ENCODE peak calls at places on chromosome 11, in ten cellular contexts. N, U, Q, M, J, P, W, X, L and A are unnamed samples.

GRCh38 chr11:68714047-68714856 is 29.9 kb downstream of the GAL start:
- DNase-seq in N (no peak), U (no peak), Q (no peak), M (no peak), J (no peak), P (no peak), W (no peak), X (no peak), L (no peak), A (no peak)

GRCh38 chr11:35622070-35622469 is 3.8 kb downstream of the FJX1 start:
- DNase-seq in N (no peak), U (no peak), Q (no peak), M (peak), J (no peak), P (peak), W (no peak), X (no peak), L (peak), A (no peak)

GRCh38 chr11:72280726-72281315 is 36.8 kb upstream of the PHOX2A start:
- DNase-seq in N (no peak), U (peak), Q (no peak), M (no peak), J (no peak), P (no peak), W (no peak), X (no peak), L (no peak), A (no peak)

GRCh38 chr11:121550247-121551132 is 97.7 kb upstream of the SORL1-AS1 start:
- DNase-seq in N (no peak), U (no peak), Q (no peak), M (no peak), J (no peak), P (no peak), W (no peak), X (no peak), L (no peak), A (no peak)

GRCh38 chr11:95450547-95451123 is 219.6 kb upstream of the SESN3 start:
- DNase-seq in N (no peak), U (no peak), Q (no peak), M (no peak), J (no peak), P (peak), W (no peak), X (no peak), L (peak), A (no peak)

GRCh38 chr11:11312738-11313137 is 40.3 kb downstream of the CSNK2A3 start:
- DNase-seq in N (no peak), U (no peak), Q (no peak), M (peak), J (no peak), P (no peak), W (no peak), X (no peak), L (no peak), A (no peak)

GRCh38 chr11:278001-278951 is at the start of gene NLRP6:
- DNase-seq in N (no peak), U (no peak), Q (no peak), M (no peak), J (no peak), P (no peak), W (no peak), X (peak), L (no peak), A (no peak)

GRCh38 chr11:119340335-119341221 is at the start of gene C1QTNF5:
- DNase-seq in N (peak), U (peak), Q (peak), M (peak), J (no peak), P (peak), W (peak), X (peak), L (peak), A (no peak)

GRCh38 chr11:57901756-57902155 is 121.9 kb upstream of the OR9Q1 start:
- DNase-seq in N (no peak), U (no peak), Q (no peak), M (no peak), J (no peak), P (no peak), W (peak), X (no peak), L (no peak), A (no peak)

GRCh38 chr11:32932196-32932595 is 39.6 kb downstream of the QSER1 start:
- DNase-seq in N (no peak), U (no peak), Q (no peak), M (no peak), J (no peak), P (no peak), W (no peak), X (no peak), L (no peak), A (no peak)

GRCh38 chr11:72736452-72737069 is 15.6 kb downstream of the ARAP1 start:
- DNase-seq in N (peak), U (peak), Q (no peak), M (no peak), J (peak), P (no peak), W (no peak), X (peak), L (peak), A (peak)

GRCh38 chr11:1482581-1483444 is 3.8 kb downstream of the MOB2 start:
- DNase-seq in N (peak), U (no peak), Q (peak), M (peak), J (no peak), P (no peak), W (no peak), X (no peak), L (no peak), A (no peak)

GRCh38 chr11:61797263-61797944 is 4.7 kb downstream of the FEN1 start:
- DNase-seq in N (no peak), U (peak), Q (peak), M (peak), J (no peak), P (peak), W (peak), X (peak), L (peak), A (peak)

GRCh38 chr11:118618991-118619375 is 11.6 kb downstream of the PHLDB1 start:
- DNase-seq in N (peak), U (peak), Q (peak), M (no peak), J (no peak), P (peak), W (peak), X (no peak), L (peak), A (no peak)

GRCh38 chr11:66548041-66548440 is 1.3 kb downstream of the ACTN3 start:
- DNase-seq in N (no peak), U (no peak), Q (no peak), M (no peak), J (no peak), P (no peak), W (no peak), X (no peak), L (no peak), A (no peak)

GRCh38 chr11:31442086-31442485 is 67.3 kb downstream of the IMMP1L start:
- DNase-seq in N (no peak), U (no peak), Q (no peak), M (peak), J (no peak), P (no peak), W (no peak), X (no peak), L (no peak), A (no peak)

DNA sequence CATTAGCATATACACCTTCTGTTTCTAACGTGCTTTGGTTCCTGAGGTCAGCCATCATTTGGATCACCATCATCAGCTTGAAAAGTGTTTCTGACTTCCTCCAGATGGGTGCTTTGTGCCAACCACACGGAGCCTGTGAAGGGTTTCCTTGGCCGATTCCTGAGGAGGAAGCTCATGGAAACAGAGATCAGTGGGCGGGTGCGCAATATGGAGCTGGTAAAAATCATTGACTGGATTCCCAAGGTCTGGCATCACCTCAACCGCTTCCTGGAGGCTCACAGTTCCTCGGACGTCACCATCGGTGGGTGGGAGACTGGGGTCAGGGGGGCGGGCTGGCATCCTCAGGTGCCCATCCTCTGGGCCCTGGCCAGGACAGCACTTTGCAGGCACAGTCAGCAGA is 54.8 kb downstream of the DBX1 start:
- DNase-seq in N (no peak), U (no peak), Q (no peak), M (no peak), J (no peak), P (no peak), W (no peak), X (no peak), L (no peak), A (no peak)
- H3K4me3 ChIP-seq in N (no peak), U (no peak), Q (no peak), M (no peak), J (no peak), P (no peak), W (no peak), X (no peak), L (no peak), A (no peak)

DNA sequence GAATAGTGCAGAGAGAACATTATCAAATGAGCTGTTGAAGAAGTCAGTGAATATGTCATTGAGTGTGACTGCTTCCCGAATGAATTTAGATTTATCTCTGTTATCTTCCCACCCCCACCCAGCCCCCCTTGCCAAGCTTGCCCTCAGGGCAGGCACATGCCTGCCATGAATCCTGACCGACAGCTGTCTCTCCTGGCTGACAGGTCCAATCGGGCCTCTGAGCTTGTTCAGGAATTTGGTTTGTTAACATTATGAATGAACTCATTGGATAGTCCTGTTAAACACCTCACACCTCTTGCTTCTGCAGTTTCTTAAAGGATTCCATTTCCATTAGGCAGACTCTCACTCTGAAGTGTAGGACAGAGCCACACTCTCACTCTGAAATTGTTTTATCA is 357.7 kb downstream of the INSC start:
- DNase-seq in N (no peak), U (no peak), Q (no peak), M (peak), J (no peak), P (no peak), W (no peak), X (no peak), L (no peak), A (no peak)
- H3K4me3 ChIP-seq in N (no peak), U (no peak), Q (no peak), M (no peak), J (no peak), P (no peak), W (no peak), X (no peak), L (no peak), A (no peak)

GRCh38 chr11:38491986-38492385 is 1894.0 kb upstream of the RAG2 start:
- DNase-seq in N (no peak), U (no peak), Q (no peak), M (no peak), J (no peak), P (no peak), W (no peak), X (no peak), L (no peak), A (no peak)
- H3K4me3 ChIP-seq in N (no peak), U (no peak), Q (no peak), M (no peak), J (no peak), P (no peak), W (no peak), X (no peak), L (no peak), A (no peak)

DNA sequence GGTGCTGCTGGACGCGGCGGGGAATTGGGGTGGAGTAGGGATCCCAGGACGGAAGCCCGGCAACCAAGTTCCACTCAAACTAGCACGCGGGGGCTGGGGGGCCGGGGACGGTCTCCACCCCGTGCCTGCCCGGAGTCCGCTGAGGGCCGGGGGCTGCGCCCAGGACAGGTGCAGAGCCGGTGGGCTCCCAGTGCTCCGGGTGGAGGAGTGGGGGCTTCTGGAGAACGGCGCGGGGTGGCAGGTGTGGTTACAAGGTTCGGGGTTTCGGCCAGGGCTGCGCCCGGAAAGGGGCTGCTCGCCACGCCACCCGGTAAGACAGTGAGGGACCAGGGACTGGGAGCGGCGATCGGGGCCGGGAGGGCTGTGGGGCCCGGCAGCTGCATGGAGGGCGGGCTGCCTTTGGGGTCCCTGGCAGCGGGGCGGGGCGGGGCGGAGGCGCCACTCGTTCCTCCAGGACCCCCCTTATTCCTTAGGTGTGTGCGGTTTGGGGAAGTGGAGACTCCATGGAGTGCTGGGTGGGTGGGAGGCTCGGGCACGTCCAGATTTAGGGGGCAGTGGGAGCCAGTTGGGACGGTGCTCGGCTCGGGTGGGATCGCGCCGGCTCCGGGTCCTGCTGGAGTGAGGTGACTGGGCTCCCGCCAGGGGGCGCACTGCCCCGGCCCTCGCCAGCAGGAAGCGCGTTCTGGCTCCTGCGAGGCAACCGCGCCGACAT is 767 bp downstream of the TSPAN18 start:
- DNase-seq in N (peak), U (peak), Q (peak), M (peak), J (peak), P (peak), W (peak), X (peak), L (peak), A (peak)
- H3K4me3 ChIP-seq in N (no peak), U (peak), Q (peak), M (peak), J (peak), P (no peak), W (peak), X (peak), L (no peak), A (no peak)

GRCh38 chr11:64659417-64660144 is 63.4 kb downstream of the NRXN2 start:
- DNase-seq in N (peak), U (no peak), Q (no peak), M (no peak), J (no peak), P (peak), W (no peak), X (no peak), L (peak), A (no peak)

GRCh38 chr11:64661146-64661545 is 61.9 kb downstream of the NRXN2 start:
- DNase-seq in N (peak), U (no peak), Q (peak), M (no peak), J (no peak), P (no peak), W (no peak), X (no peak), L (peak), A (no peak)

GRCh38 chr11:64661622-64662021 is 61.4 kb downstream of the NRXN2 start:
- DNase-seq in N (peak), U (no peak), Q (no peak), M (no peak), J (no peak), P (no peak), W (no peak), X (no peak), L (no peak), A (no peak)

GRCh38 chr11:64660205-64660604 is 62.8 kb downstream of the NRXN2 start:
- DNase-seq in N (peak), U (no peak), Q (no peak), M (no peak), J (no peak), P (no peak), W (no peak), X (no peak), L (no peak), A (no peak)

GRCh38 chr11:64660706-64661105 is 62.3 kb downstream of the NRXN2 start:
- DNase-seq in N (peak), U (no peak), Q (no peak), M (no peak), J (no peak), P (no peak), W (no peak), X (no peak), L (no peak), A (no peak)
- H3K4me3 ChIP-seq in N (no peak), U (no peak), Q (peak), M (no peak), J (no peak), P (no peak), W (no peak), X (no peak), L (no peak), A (no peak)

GRCh38 chr11:26014456-26015115 is 317.3 kb upstream of the ANO3 start:
- DNase-seq in N (no peak), U (no peak), Q (no peak), M (no peak), J (no peak), P (no peak), W (no peak), X (no peak), L (no peak), A (no peak)
- H3K4me3 ChIP-seq in N (no peak), U (no peak), Q (no peak), M (no peak), J (no peak), P (no peak), W (no peak), X (no peak), L (no peak), A (no peak)

GRCh38 chr11:123561046-123561781 is 93.2 kb downstream of the SCN3B start:
- DNase-seq in N (no peak), U (peak), Q (no peak), M (peak), J (no peak), P (peak), W (no peak), X (no peak), L (no peak), A (no peak)
- H3K4me3 ChIP-seq in N (no peak), U (no peak), Q (no peak), M (peak), J (no peak), P (no peak), W (no peak), X (no peak), L (no peak), A (no peak)